ENCODE peak calls at places on chromosomes 13 and 19, in six cellular contexts. F, Q, E, T, K and B are unnamed samples.

GRCh38 chr19:53873451-53874383 is 6.0 kb downstream of the MYADM start:
- DNase-seq in F (no peak), Q (no peak), E (no peak), T (no peak), K (no peak), B (no peak)

GRCh38 chr19:21084343-21084742 is 2.3 kb downstream of the ZNF714 start:
- DNase-seq in F (no peak), Q (no peak), E (no peak), T (no peak), K (no peak), B (no peak)

GRCh38 chr13:36718686-36719085 is 44.9 kb downstream of the SERTM1 start:
- DNase-seq in F (no peak), Q (no peak), E (no peak), T (no peak), K (no peak), B (peak)

GRCh38 chr19:1189419-1189818 is 15.4 kb upstream of the SBNO2 start:
- DNase-seq in F (no peak), Q (no peak), E (no peak), T (no peak), K (no peak), B (no peak)

GRCh38 chr19:1027020-1027952 is 878 bp downstream of the CNN2 start:
- DNase-seq in F (no peak), Q (peak), E (peak), T (no peak), K (no peak), B (no peak)

GRCh38 chr13:106479849-106480400 is 55.5 kb downstream of the EFNB2 start:
- DNase-seq in F (no peak), Q (no peak), E (no peak), T (no peak), K (no peak), B (no peak)

GRCh38 chr13:94313321-94313720 is 166.2 kb downstream of the DCT start:
- DNase-seq in F (no peak), Q (no peak), E (no peak), T (no peak), K (no peak), B (no peak)

GRCh38 chr13:75410207-75410606 is 71.8 kb downstream of the TBC1D4 start:
- DNase-seq in F (no peak), Q (no peak), E (no peak), T (no peak), K (no peak), B (no peak)

GRCh38 chr13:22980936-22981335 is 199.8 kb upstream of the SGCG start:
- DNase-seq in F (no peak), Q (no peak), E (no peak), T (no peak), K (no peak), B (no peak)